ENCODE peak calls at places on chromosomes 12 and 14, in eight cellular contexts. T, B, L, W, C, J, A and Y are unnamed samples.

GRCh38 chr14:67207810-67208209 is 18.6 kb downstream of the GARIN2 start:
- DNase-seq in T (no peak), B (no peak), L (no peak), W (no peak), C (no peak), J (no peak), A (no peak), Y (no peak)

GRCh38 chr14:50003213-50004021 is 110.5 kb downstream of the ARF6 start:
- DNase-seq in T (peak), B (peak), L (peak), W (peak), C (no peak), J (peak), A (peak), Y (peak)

GRCh38 chr14:91280129-91280528 is 35.6 kb upstream of the GPR68 start:
- DNase-seq in T (no peak), B (no peak), L (no peak), W (no peak), C (no peak), J (no peak), A (no peak), Y (no peak)

GRCh38 chr12:104165801-104166200 is 27.8 kb upstream of the NFYB start:
- DNase-seq in T (no peak), B (no peak), L (no peak), W (no peak), C (no peak), J (no peak), A (no peak), Y (no peak)

GRCh38 chr12:117134721-117135120 is 35.5 kb upstream of the TESC start:
- DNase-seq in T (no peak), B (no peak), L (no peak), W (no peak), C (no peak), J (no peak), A (no peak), Y (no peak)

GRCh38 chr14:102686176-102686801 is 91.0 kb upstream of the TRAF3 start:
- DNase-seq in T (no peak), B (no peak), L (no peak), W (no peak), C (no peak), J (no peak), A (no peak), Y (no peak)

GRCh38 chr14:63647696-63648410 is 6.2 kb upstream of the WDR89 start:
- DNase-seq in T (no peak), B (no peak), L (no peak), W (peak), C (no peak), J (peak), A (no peak), Y (no peak)

GRCh38 chr12:40552868-40553267 is 139.4 kb upstream of the CNTN1 start:
- DNase-seq in T (no peak), B (no peak), L (no peak), W (no peak), C (no peak), J (no peak), A (no peak), Y (no peak)

GRCh38 chr12:45732250-45732649 is 2.7 kb downstream of the ARID2 start:
- DNase-seq in T (no peak), B (no peak), L (no peak), W (peak), C (no peak), J (no peak), A (no peak), Y (no peak)

GRCh38 chr12:92070864-92071445 is 74.7 kb downstream of the BTG1 start:
- DNase-seq in T (no peak), B (no peak), L (peak), W (peak), C (no peak), J (peak), A (peak), Y (no peak)

GRCh38 chr12:63124778-63125177 is 26.2 kb downstream of the AVPR1A start:
- DNase-seq in T (no peak), B (no peak), L (no peak), W (peak), C (no peak), J (peak), A (no peak), Y (no peak)

GRCh38 chr14:31990959-31991541 is 86.1 kb upstream of the ARHGAP5 start:
- DNase-seq in T (no peak), B (no peak), L (no peak), W (peak), C (no peak), J (peak), A (no peak), Y (no peak)

GRCh38 chr12:129084875-129085826 is 231.9 kb downstream of the GLT1D1 start:
- DNase-seq in T (no peak), B (no peak), L (no peak), W (no peak), C (no peak), J (no peak), A (no peak), Y (no peak)

GRCh38 chr12:40312982-40313576 is 88.3 kb downstream of the LRRK2 start:
- DNase-seq in T (no peak), B (no peak), L (peak), W (peak), C (peak), J (peak), A (peak), Y (no peak)

GRCh38 chr12:43692064-43692463 is 66.5 kb downstream of the PUS7L start:
- DNase-seq in T (no peak), B (no peak), L (no peak), W (peak), C (no peak), J (no peak), A (no peak), Y (no peak)

GRCh38 chr12:59600174-59600573 is 4.3 kb downstream of the SLC16A7 start:
- DNase-seq in T (no peak), B (no peak), L (no peak), W (no peak), C (no peak), J (peak), A (no peak), Y (no peak)

GRCh38 chr14:80959448-80960006 is 4.1 kb downstream of the TSHR start:
- DNase-seq in T (peak), B (peak), L (no peak), W (peak), C (no peak), J (no peak), A (no peak), Y (no peak)

GRCh38 chr12:103050273-103050672 is 92.8 kb downstream of the ASCL1 start:
- DNase-seq in T (no peak), B (no peak), L (no peak), W (no peak), C (no peak), J (no peak), A (no peak), Y (no peak)

GRCh38 chr14:80231732-80232131 is 20.4 kb upstream of the DIO2 start:
- DNase-seq in T (no peak), B (no peak), L (no peak), W (no peak), C (no peak), J (no peak), A (no peak), Y (no peak)

GRCh38 chr14:31206536-31207286 is 882 bp downstream of the HECTD1 start:
- DNase-seq in T (peak), B (peak), L (peak), W (no peak), C (no peak), J (peak), A (peak), Y (no peak)

GRCh38 chr12:66516133-66516532 is 162.7 kb downstream of the GRIP1 start:
- DNase-seq in T (no peak), B (no peak), L (no peak), W (peak), C (no peak), J (peak), A (no peak), Y (no peak)

GRCh38 chr12:64890873-64891468 is 66.5 kb downstream of the TBC1D30 start:
- DNase-seq in T (peak), B (no peak), L (peak), W (peak), C (peak), J (peak), A (peak), Y (no peak)

GRCh38 chr14:34219661-34220060 is 242.4 kb downstream of the SPTSSA start:
- DNase-seq in T (no peak), B (no peak), L (no peak), W (no peak), C (no peak), J (no peak), A (no peak), Y (no peak)

GRCh38 chr14:90194706-90195105 is 61.6 kb upstream of the PSMC1 start:
- DNase-seq in T (no peak), B (no peak), L (no peak), W (no peak), C (no peak), J (no peak), A (no peak), Y (no peak)

GRCh38 chr14:99972748-99973466 is 92.3 kb upstream of the EVL start:
- DNase-seq in T (no peak), B (no peak), L (no peak), W (no peak), C (no peak), J (peak), A (no peak), Y (no peak)

GRCh38 chr14:100706200-100706599 is 20.5 kb upstream of the DLK1 start:
- DNase-seq in T (no peak), B (no peak), L (no peak), W (no peak), C (no peak), J (no peak), A (no peak), Y (no peak)

GRCh38 chr12:110745632-110746284 is 3.1 kb upstream of the PPP1CC start:
- DNase-seq in T (no peak), B (no peak), L (no peak), W (peak), C (no peak), J (no peak), A (no peak), Y (no peak)

GRCh38 chr12:39930066-39930465 is 175.8 kb downstream of the SLC2A13 start:
- DNase-seq in T (no peak), B (no peak), L (no peak), W (no peak), C (no peak), J (no peak), A (no peak), Y (no peak)

GRCh38 chr12:97148941-97149559 is 242.0 kb downstream of the NEDD1 start:
- DNase-seq in T (peak), B (peak), L (peak), W (peak), C (no peak), J (peak), A (peak), Y (peak)

GRCh38 chr12:103742349-103742784 is 98.7 kb downstream of the NT5DC3 start:
- DNase-seq in T (no peak), B (no peak), L (peak), W (peak), C (no peak), J (peak), A (no peak), Y (no peak)

GRCh38 chr12:110379201-110379600 is 24.3 kb downstream of the ANAPC7 start:
- DNase-seq in T (no peak), B (no peak), L (no peak), W (no peak), C (peak), J (peak), A (no peak), Y (no peak)

GRCh38 chr12:132288516-132289188 is 40.7 kb downstream of the GALNT9 start:
- DNase-seq in T (no peak), B (no peak), L (no peak), W (no peak), C (no peak), J (no peak), A (no peak), Y (no peak)

GRCh38 chr12:5154091-5154490 is 110.4 kb downstream of the KCNA5 start:
- DNase-seq in T (no peak), B (no peak), L (no peak), W (no peak), C (no peak), J (no peak), A (no peak), Y (no peak)

GRCh38 chr14:50086316-50086700 is 30.1 kb downstream of the VCPKMT start:
- DNase-seq in T (no peak), B (no peak), L (no peak), W (no peak), C (no peak), J (no peak), A (no peak), Y (no peak)

GRCh38 chr14:89771251-89771650 is 183.3 kb downstream of the EFCAB11 start:
- DNase-seq in T (no peak), B (no peak), L (no peak), W (peak), C (no peak), J (no peak), A (no peak), Y (no peak)

GRCh38 chr12:64400041-64400440 is 4.2 kb upstream of the XPOT start:
- DNase-seq in T (no peak), B (no peak), L (peak), W (peak), C (no peak), J (peak), A (no peak), Y (no peak)

GRCh38 chr14:96920820-96921219 is 123.6 kb downstream of the VRK1 start:
- DNase-seq in T (no peak), B (no peak), L (no peak), W (no peak), C (no peak), J (no peak), A (no peak), Y (no peak)
- TF ChIP-seq CTCF in T (no peak), B (no peak), L (no peak), W (no peak), C (no peak), J (no peak), A (no peak), Y (no peak)

GRCh38 chr14:39034481-39035296 is 68.3 kb downstream of the SEC23A start:
- DNase-seq in T (no peak), B (no peak), L (peak), W (peak), C (no peak), J (no peak), A (peak), Y (no peak)
- TF ChIP-seq CTCF in T (no peak), B (no peak), L (peak), W (peak), C (peak), J (peak), A (peak), Y (no peak)

DNA sequence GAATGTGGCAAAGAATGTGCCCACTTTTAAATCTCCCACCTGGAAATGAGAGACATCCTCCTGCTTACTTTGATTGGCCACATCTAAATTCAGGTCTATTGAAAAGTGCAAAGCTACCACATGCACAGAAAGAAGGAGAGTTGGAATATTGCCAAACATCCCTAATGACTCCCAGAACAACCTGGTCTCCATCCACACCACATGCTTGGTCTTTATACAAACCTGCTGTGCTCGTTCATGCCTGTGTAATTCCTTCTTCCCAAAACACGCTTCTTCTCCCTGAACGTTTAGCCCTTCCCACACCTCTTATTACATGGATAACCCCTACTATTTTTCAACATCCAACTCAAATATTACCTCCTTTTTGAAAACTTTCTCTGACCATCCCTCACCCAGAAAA is 66.2 kb upstream of the BCL2L14 start:
- DNase-seq in T (no peak), B (no peak), L (no peak), W (no peak), C (no peak), J (no peak), A (no peak), Y (no peak)
- TF ChIP-seq CTCF in T (no peak), B (no peak), L (no peak), W (no peak), C (no peak), J (no peak), A (no peak), Y (no peak)

GRCh38 chr12:26434299-26434915 is 239.0 kb downstream of the SSPN start:
- DNase-seq in T (peak), B (no peak), L (peak), W (peak), C (peak), J (peak), A (peak), Y (no peak)
- TF ChIP-seq CTCF in T (peak), B (peak), L (peak), W (peak), C (peak), J (peak), A (peak), Y (no peak)

DNA sequence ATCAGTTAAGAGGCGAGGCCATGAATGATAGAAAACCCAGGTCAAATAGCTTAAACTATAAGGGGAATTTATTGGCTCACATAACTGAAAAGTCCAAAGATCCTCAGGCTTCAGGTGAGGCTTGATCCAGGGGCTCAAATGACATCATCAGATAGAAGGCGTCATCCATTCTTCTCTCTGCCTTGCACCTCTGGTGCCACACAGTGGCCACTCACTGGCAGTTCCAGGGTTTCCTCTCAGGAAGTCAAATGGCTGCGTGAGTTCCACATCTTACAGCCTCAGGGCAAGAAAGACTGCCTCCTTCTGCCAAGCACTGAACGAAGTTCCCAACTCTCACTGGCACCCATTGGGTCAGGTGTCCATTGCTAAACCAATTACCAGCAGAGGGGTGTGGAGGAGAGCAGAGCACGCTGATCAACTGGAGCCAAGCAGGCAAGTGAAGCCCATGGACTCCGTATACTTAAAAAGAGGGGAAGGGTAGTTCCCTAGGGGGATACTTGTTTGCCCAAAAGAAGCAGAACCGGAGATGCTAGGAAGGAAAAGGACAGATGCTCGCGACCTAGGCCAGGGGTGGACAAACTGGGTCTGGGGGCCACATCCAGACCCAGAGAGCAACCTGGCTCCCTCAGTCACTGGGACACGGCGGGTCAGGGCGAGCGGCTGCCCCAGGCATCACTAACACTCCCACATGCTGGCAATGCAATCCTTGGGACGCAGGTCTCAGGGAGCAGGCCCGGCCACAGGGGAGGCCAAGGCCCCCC is 69.3 kb downstream of the SERPINA3 start:
- DNase-seq in T (no peak), B (no peak), L (peak), W (peak), C (no peak), J (peak), A (peak), Y (no peak)
- TF ChIP-seq CTCF in T (peak), B (no peak), L (peak), W (peak), C (peak), J (peak), A (peak), Y (no peak)

DNA sequence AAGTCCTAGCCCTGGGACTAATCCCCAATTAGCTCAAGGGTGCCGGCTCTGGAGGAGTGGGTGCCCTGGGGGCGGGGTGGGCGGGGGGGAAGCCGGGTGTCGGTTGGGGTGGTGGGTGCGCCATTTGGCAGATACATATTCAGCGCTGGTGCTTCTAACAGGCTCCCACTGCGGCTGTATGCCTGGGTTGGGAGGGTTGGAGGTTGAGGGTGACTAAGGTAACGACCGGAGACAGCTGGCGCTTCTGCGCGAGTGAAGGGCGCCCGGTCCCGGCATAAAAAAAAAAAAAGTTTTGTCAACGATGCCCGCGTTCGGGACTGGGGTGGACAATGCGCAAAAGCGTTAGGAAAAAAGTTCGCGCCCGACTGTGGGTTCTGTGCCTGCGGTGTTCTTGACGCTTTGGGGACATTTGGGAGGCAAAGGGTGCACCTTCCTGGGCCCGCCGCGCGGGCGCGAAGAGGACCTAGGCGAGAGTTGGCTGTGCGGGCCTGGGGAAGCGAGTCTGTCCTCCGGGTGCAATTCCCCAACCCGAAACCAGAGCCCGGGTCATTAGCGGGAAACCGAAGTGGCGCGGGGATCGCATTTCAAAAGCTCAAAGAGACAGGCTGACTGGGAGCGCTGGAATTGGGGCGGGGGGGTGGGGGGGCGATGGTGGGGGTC is 19.2 kb downstream of the TBX3 start:
- DNase-seq in T (no peak), B (no peak), L (no peak), W (no peak), C (no peak), J (no peak), A (peak), Y (no peak)
- TF ChIP-seq CTCF in T (no peak), B (no peak), L (no peak), W (peak), C (no peak), J (no peak), A (no peak), Y (no peak)

GRCh38 chr14:56120091-56120632 is 2.0 kb downstream of the PELI2 start:
- DNase-seq in T (no peak), B (no peak), L (no peak), W (peak), C (no peak), J (peak), A (peak), Y (no peak)
- TF ChIP-seq CTCF in T (no peak), B (no peak), L (no peak), W (no peak), C (no peak), J (peak), A (no peak), Y (no peak)

DNA sequence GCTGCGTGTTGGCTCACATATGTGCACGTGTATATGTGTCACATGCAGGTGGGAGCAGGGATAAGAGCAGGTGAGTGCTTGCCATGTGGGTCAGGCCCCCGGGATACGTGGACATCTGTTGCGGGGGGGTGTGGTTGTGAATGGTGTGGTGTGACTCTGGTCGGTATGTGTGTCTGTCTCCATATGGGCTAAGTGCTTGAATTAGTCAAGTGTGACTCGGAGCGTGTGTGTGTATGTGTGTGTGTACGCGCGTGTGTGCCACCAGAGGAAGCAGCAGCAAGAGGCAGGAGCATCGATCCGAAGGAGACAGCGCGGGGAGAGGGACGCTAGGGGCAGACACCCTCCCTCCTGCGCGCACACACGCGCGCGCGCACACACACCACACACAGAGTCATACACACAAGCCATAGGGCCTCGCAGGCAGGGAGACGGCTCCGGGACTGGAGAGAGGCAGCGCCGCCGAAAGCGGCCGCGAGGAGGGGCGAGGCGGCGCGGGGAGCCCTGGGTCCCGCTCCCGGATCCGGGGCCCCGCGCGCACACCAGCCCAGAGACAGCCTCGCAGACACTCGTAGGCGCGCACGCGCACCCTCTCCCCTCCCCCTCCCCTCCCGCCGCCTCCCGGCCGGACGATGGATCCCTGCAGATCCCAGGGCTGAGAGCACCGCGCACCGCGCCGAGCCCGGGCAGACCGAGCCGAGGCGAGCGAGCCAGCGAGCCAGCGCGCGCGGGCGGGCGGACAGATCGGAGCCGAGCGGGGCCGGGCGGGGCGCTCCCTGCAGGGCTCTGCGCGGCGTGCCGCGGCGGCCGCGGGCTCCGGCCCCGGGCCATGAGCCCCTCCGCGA is at the start of gene ASIC1:
- DNase-seq in T (peak), B (peak), L (peak), W (peak), C (no peak), J (peak), A (peak), Y (no peak)
- TF ChIP-seq CTCF in T (no peak), B (no peak), L (no peak), W (no peak), C (no peak), J (no peak), A (no peak), Y (no peak)